ENCODE peak calls at places on chromosomes 7 and 10, in five cellular contexts. R is HFF-Myc, T is mesothelial cell of epicardium, K is hippocampal formation, A is skeletal muscle cell. Z is an unnamed sample.

GRCh38 chr7:3722396-3722846 is 421.4 kb downstream of the SDK1 start:
- DNase-seq in T (no peak), R (no peak), A (peak), K (no peak), Z (no peak)

GRCh38 chr10:102241037-102241443 is 272 bp downstream of the PITX3 start:
- DNase-seq in R (no peak), T (no peak), A (no peak), K (no peak), Z (no peak)

GRCh38 chr7:155846156-155846555 is 33.9 kb upstream of the SHH start:
- DNase-seq in R (no peak), K (no peak), T (no peak), A (no peak), Z (no peak)

GRCh38 chr7:69189406-69189805 is 408.9 kb upstream of the AUTS2 start:
- DNase-seq in K (no peak), R (no peak), A (no peak), T (no peak), Z (no peak)

GRCh38 chr10:92544296-92544695 is 29.6 kb downstream of the IDE start:
- DNase-seq in A (no peak), T (no peak), K (no peak), R (no peak), Z (no peak)

GRCh38 chr7:47475880-47476227 is 106.1 kb downstream of the TNS3 start:
- DNase-seq in K (no peak), R (no peak), T (no peak), A (no peak), Z (no peak)

GRCh38 chr10:132681858-132682755 is 103.8 kb downstream of the NKX6-2 start:
- DNase-seq in T (no peak), K (no peak), R (no peak), A (no peak), Z (no peak)

GRCh38 chr10:77820349-77820748 is 106.2 kb downstream of the DLG5 start:
- DNase-seq in R (no peak), A (no peak), T (no peak), K (no peak), Z (no peak)

GRCh38 chr7:33841658-33842057 is 63.7 kb upstream of the BMPER start:
- DNase-seq in T (no peak), K (no peak), A (no peak), R (no peak), Z (no peak)

GRCh38 chr10:1368772-1369171 is 312.6 kb downstream of the WDR37 start:
- DNase-seq in A (no peak), K (peak), T (no peak), R (no peak), Z (no peak)

GRCh38 chr7:153567426-153567825 is 484.8 kb upstream of the DPP6 start:
- DNase-seq in A (no peak), R (no peak), K (no peak), T (no peak), Z (no peak)

GRCh38 chr10:104330168-104331117 is 7.8 kb downstream of the ITPRIP start:
- DNase-seq in R (no peak), K (no peak), A (peak), T (no peak), Z (no peak)

GRCh38 chr7:134780166-134780853 is 876 bp downstream of the CALD1 start:
- DNase-seq in K (no peak), R (no peak), A (no peak), T (no peak), Z (no peak)

GRCh38 chr7:90596745-90597526 is 815 bp downstream of the CDK14 start:
- DNase-seq in T (no peak), A (no peak), K (no peak), R (no peak), Z (no peak)

GRCh38 chr7:133436014-133436428 is 183.1 kb downstream of the EXOC4 start:
- DNase-seq in A (peak), R (no peak), K (no peak), T (no peak), Z (no peak)

GRCh38 chr10:77603529-77603927 is 34.1 kb downstream of the KCNMA1 start:
- DNase-seq in R (no peak), K (no peak), A (no peak), T (no peak), Z (no peak)

GRCh38 chr7:2198206-2198605 is 34.5 kb downstream of the MAD1L1 start:
- DNase-seq in R (no peak), A (no peak), K (no peak), T (no peak), Z (no peak)

GRCh38 chr10:104072786-104073185 is 12.9 kb downstream of the COL17A1 start:
- DNase-seq in T (no peak), R (no peak), K (no peak), A (no peak), Z (no peak)

GRCh38 chr7:158910254-158911053 is 54.1 kb downstream of the DYNC2I1 start:
- DNase-seq in K (no peak), R (no peak), T (no peak), A (no peak), Z (no peak)

GRCh38 chr7:17058568-17058967 is 176.8 kb upstream of the AGR3 start:
- DNase-seq in A (no peak), K (no peak), T (no peak), R (no peak), Z (no peak)

GRCh38 chr10:78462728-78463228 is 429.1 kb downstream of the RPS24 start:
- DNase-seq in T (no peak), A (no peak), R (no peak), K (no peak), Z (no peak)

GRCh38 chr7:129502708-129503685 is 666 bp downstream of the SMKR1 start:
- DNase-seq in K (no peak), T (no peak), R (no peak), A (no peak), Z (no peak)

GRCh38 chr7:27906385-27907091 is 166.6 kb downstream of the TAX1BP1 start:
- DNase-seq in K (no peak), T (no peak), R (no peak), A (no peak), Z (no peak)

GRCh38 chr10:80041162-80041561 is 37.3 kb upstream of the TMEM254 start:
- DNase-seq in T (no peak), A (no peak), K (no peak), R (no peak), Z (no peak)